ENCODE peak calls at places on chromosomes 1 and 21, in seven cellular contexts. R is endothelial cell of umbilical vein, F is keratinocyte, J is HCT116, K is mammary epithelial cell, M is fibroblast of lung, H is PC-9. E is an unnamed sample.

GRCh38 chr1:175714350-175714749 is 29.0 kb downstream of the TNR start:
- DNase-seq in K (no peak), M (no peak), H (no peak), J (no peak), R (no peak), F (no peak), E (no peak)

GRCh38 chr1:174871886-174872285 is 127.9 kb upstream of the CACYBP start:
- DNase-seq in H (peak; percentile 20), J (no peak), F (no peak), K (peak; percentile 64), R (no peak), M (no peak), E (no peak)

GRCh38 chr1:72435025-72435424 is 152.7 kb upstream of the NEGR1 start:
- DNase-seq in F (no peak), R (no peak), H (no peak), K (peak; percentile 70), M (no peak), J (no peak), E (no peak)

GRCh38 chr1:160101717-160102522 is 3.5 kb upstream of the IGSF8 start:
- DNase-seq in F (no peak), J (no peak), H (no peak), R (no peak), M (no peak), K (no peak), E (no peak)

GRCh38 chr21:44740721-44741120 is 29.3 kb upstream of the TSPEAR start:
- DNase-seq in M (no peak), F (no peak), K (no peak), H (no peak), J (no peak), R (no peak), E (no peak)

GRCh38 chr1:94725566-94725965 is 94.6 kb upstream of the SLC44A3 start:
- DNase-seq in J (no peak), F (no peak), R (no peak), M (no peak), H (peak; percentile 22), K (peak; percentile 86), E (no peak)

GRCh38 chr1:206529425-206529824 is 22.1 kb downstream of the RASSF5 start:
- DNase-seq in R (no peak), M (no peak), F (no peak), J (no peak), H (no peak), K (no peak), E (no peak)

GRCh38 chr21:38346286-38346685 is 89.5 kb downstream of the KCNJ15 start:
- DNase-seq in J (no peak), H (no peak), R (no peak), M (no peak), K (no peak), F (no peak), E (no peak)

GRCh38 chr1:206608108-206608698 is 4.1 kb downstream of the EIF2D start:
- DNase-seq in K (peak; percentile 33), R (peak; percentile 36), F (no peak), J (peak; percentile 21), H (peak; percentile 50), M (peak; percentile 41), E (peak; percentile 68)

GRCh38 chr1:208270679-208271111 is 26.5 kb upstream of the PLXNA2 start:
- DNase-seq in K (no peak), H (no peak), R (no peak), F (no peak), J (no peak), M (no peak), E (no peak)

GRCh38 chr1:107139833-107140702 is 771 bp upstream of the NTNG1 start:
- DNase-seq in R (peak; percentile 3), H (no peak), J (no peak), K (peak; percentile 70), M (peak; percentile 87), F (no peak), E (no peak)

GRCh38 chr1:164794310-164794709 is 235.3 kb downstream of the PBX1 start:
- DNase-seq in H (peak; percentile 22), R (peak; percentile 15), J (no peak), F (no peak), K (peak; percentile 84), M (peak; percentile 98), E (no peak)

GRCh38 chr21:31142600-31142999 is 104.3 kb upstream of the KRTAP19-8 start:
- DNase-seq in J (no peak), F (no peak), K (no peak), R (no peak), H (no peak), M (no peak), E (no peak)

GRCh38 chr1:170692866-170693575 is 29.1 kb downstream of the PRRX1 start:
- DNase-seq in K (peak; percentile 2), F (no peak), H (no peak), M (peak; percentile 87), R (peak; percentile 64), J (no peak), E (no peak)

GRCh38 chr1:2228684-2229031 is 539 bp downstream of the SKI start:
- DNase-seq in K (no peak), J (no peak), F (no peak), R (no peak), H (no peak), M (peak; percentile 17), E (no peak)

GRCh38 chr1:5448486-5448885 is 543.7 kb downstream of the NPHP4 start:
- DNase-seq in J (peak; percentile 1), H (no peak), M (no peak), K (no peak), F (no peak), R (no peak), E (no peak)

GRCh38 chr1:229282295-229282823 is 11.4 kb downstream of the RAB4A start:
- DNase-seq in M (no peak), R (no peak), J (no peak), K (no peak), F (no peak), H (no peak), E (no peak)

GRCh38 chr1:156750932-156751723 is at the start of gene HDGF:
- DNase-seq in R (peak; percentile 40), H (peak; percentile 45), F (no peak), K (peak; percentile 42), M (peak; percentile 34), J (no peak), E (peak; percentile 64)

GRCh38 chr1:12434174-12434573 is 183.8 kb downstream of the DHRS3 start:
- DNase-seq in J (peak; percentile 51), K (peak; percentile 90), H (no peak), M (peak; percentile 71), F (peak; percentile 48), R (peak; percentile 88), E (peak; percentile 74)

GRCh38 chr1:62625415-62625814 is 28.1 kb downstream of the ANGPTL3 start:
- DNase-seq in R (no peak), H (no peak), F (no peak), K (no peak), J (no peak), M (no peak), E (no peak)

GRCh38 chr1:62621907-62622306 is 24.6 kb downstream of the ANGPTL3 start:
- DNase-seq in M (peak; percentile 97), R (peak; percentile 4), H (peak; percentile 9), K (peak; percentile 81), F (peak; percentile 19), J (peak; percentile 8), E (peak; percentile 75)
- H3K4me2 ChIP-seq in M (no peak overlapping the region), R (no peak overlapping the region), H (no peak overlapping the region), K (no peak overlapping the region), F (no peak overlapping the region), J (peak overlapping the region; percentile 39), E (no peak overlapping the region)

DNA sequence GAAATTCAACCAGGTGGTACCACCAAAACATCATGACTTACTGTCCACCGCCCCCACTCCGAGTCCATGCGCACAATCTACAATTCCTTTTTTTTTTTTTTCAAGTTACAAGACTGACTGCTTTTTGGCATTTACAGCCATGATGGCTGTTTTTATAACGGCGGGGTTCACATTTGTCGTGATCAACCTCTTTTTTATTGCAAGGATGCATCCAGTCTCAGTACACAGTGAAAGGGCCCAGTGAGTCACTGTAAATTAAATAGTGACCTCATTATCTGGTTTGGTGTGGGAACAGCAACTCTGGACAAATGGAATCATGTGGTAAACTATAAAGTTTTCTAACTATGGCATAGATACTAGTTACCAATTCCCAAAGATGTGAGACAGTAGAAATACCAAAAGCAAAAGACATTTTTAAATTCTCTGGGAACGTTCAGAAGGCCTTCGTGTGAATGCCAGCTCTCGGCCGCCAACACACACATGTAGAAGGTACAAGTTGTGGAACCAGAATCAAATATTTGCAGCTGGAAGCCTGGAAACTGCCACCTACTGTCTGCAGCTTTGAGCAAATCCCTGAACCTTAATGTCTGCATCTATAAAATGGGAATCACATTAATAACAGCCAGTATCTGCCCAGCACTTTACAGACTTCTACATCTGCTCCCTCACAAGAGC is 4.9 kb downstream of the GLIS1 start:
- DNase-seq in M (peak; percentile 74), R (no peak), H (no peak), J (no peak), F (no peak), K (no peak), E (no peak)
- H3K27ac ChIP-seq in M (peak overlapping the region; percentile 69), R (no peak overlapping the region), H (no peak overlapping the region), J (no peak overlapping the region), F (no peak overlapping the region), K (no peak overlapping the region), E (no peak overlapping the region)

GRCh38 chr1:9315411-9316079 is 22.9 kb downstream of the SPSB1 start:
- DNase-seq in K (peak; percentile 52), H (peak; percentile 63), M (peak; percentile 78), R (peak; percentile 23), F (no peak), J (no peak), E (no peak)
- H3K4me2 ChIP-seq in K (no peak overlapping the region), H (no peak overlapping the region), M (peak overlapping the region; percentile 51), R (no peak overlapping the region), F (peak overlapping the region; percentile 27), J (peak overlapping the region; percentile 15), E (no peak overlapping the region)

GRCh38 chr1:234897365-234897699 is 231.3 kb downstream of the TOMM20 start:
- DNase-seq in J (no peak), K (no peak), H (no peak), R (no peak), F (no peak), M (no peak), E (no peak)

GRCh38 chr1:234897754-234898454 is 230.7 kb downstream of the TOMM20 start:
- DNase-seq in J (no peak), F (no peak), K (no peak), M (no peak), R (no peak), H (no peak), E (no peak)

GRCh38 chr1:234896477-234897364 is 231.9 kb downstream of the TOMM20 start:
- DNase-seq in H (no peak), J (no peak), K (no peak), M (no peak), F (no peak), R (no peak), E (no peak)

GRCh38 chr1:234899041-234899787 is 229.4 kb downstream of the TOMM20 start:
- DNase-seq in J (no peak), M (no peak), H (peak; percentile 82), K (no peak), R (peak; percentile 49), F (no peak), E (peak; percentile 36)

DNA sequence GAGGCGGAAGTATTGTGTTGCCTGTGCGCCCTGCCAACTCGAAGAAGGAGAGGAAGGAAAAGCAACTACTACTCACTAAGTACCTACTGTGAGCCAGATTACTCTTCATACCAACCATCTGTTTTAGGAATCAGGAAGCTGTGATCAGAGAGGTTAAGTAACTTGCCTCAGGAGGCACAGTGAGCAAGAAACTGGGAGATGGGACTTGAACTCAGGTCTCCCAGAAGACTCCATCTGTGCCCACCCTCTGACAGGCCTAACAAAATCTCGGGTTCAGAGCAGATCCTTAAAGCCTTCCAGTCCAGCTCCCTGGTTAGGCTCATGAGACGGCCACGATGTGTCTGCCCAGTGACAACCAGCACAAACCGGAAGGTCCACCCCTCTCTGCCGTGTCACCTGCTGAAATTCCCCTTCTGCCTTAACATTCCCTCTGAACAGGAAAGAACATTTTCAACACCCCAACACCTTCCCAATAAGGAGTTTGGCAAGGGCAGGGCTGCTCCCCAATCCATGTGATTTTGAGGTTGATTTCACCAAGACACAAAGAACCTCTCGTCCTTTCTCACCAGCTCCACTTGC is 230.1 kb downstream of the TOMM20 start:
- DNase-seq in H (no peak), M (no peak), F (no peak), J (no peak), R (no peak), K (no peak), E (no peak)
- H3K27ac ChIP-seq in H (peak overlapping the region; percentile 59), M (no peak overlapping the region), F (no peak overlapping the region), J (no peak overlapping the region), R (no peak overlapping the region), K (no peak overlapping the region), E (no peak overlapping the region)

E was measured in K562.